ENCODE peak calls at places on chromosomes 16 and 17, in five cellular contexts. P, Y, W, H and V are unnamed samples.

GRCh38 chr16:29825145-29826044 is 5.1 kb downstream of the MVP start:
- DNase-seq in W (peak), P (no peak), H (peak), Y (no peak), V (peak)

GRCh38 chr16:69712914-69713581 is 13.3 kb downstream of the NQO1 start:
- DNase-seq in W (no peak), P (no peak), Y (no peak), H (no peak), V (no peak)

GRCh38 chr16:84326545-84326944 is 31.9 kb downstream of the WFDC1 start:
- DNase-seq in H (no peak), P (no peak), Y (no peak), W (no peak), V (no peak)

GRCh38 chr17:30554839-30555751 is 77.9 kb downstream of the GOSR1 start:
- DNase-seq in H (no peak), P (no peak), W (peak), Y (no peak), V (no peak)

GRCh38 chr17:47704116-47704515 is 10.2 kb downstream of the TBKBP1 start:
- DNase-seq in W (no peak), H (no peak), P (no peak), Y (no peak), V (no peak)

GRCh38 chr16:57840833-57841232 is 38.5 kb upstream of the KIFC3 start:
- DNase-seq in W (no peak), P (no peak), H (no peak), Y (no peak), V (no peak)

GRCh38 chr16:54265558-54266213 is 20.9 kb downstream of the IRX3 start:
- DNase-seq in H (no peak), W (no peak), Y (no peak), P (no peak), V (peak)

GRCh38 chr16:81469710-81470481 is 25.3 kb downstream of the CMIP start:
- DNase-seq in P (peak), H (no peak), W (no peak), Y (no peak), V (peak)

GRCh38 chr17:34763727-34764665 is 184.6 kb downstream of the TMEM132E start:
- DNase-seq in P (no peak), H (no peak), W (no peak), Y (no peak), V (no peak)

GRCh38 chr17:73415782-73416181 is 104.0 kb upstream of the CDC42EP4 start:
- DNase-seq in H (no peak), Y (no peak), P (no peak), W (no peak), V (no peak)

GRCh38 chr17:44655983-44656700 is at the start of gene MEIOC:
- DNase-seq in Y (peak), W (no peak), P (no peak), H (no peak), V (peak)

GRCh38 chr17:63826468-63827001 is 696 bp upstream of the PSMC5 start:
- DNase-seq in W (no peak), Y (no peak), P (no peak), H (no peak), V (no peak)

GRCh38 chr16:4877298-4877685 is 30.0 kb downstream of the UBN1 start:
- DNase-seq in P (no peak), W (no peak), Y (no peak), H (no peak), V (no peak)

GRCh38 chr17:82061047-82061925 is 4.3 kb downstream of the DUS1L start:
- DNase-seq in Y (no peak), H (no peak), P (no peak), W (no peak), V (no peak)

GRCh38 chr16:70689970-70690905 is 4.4 kb upstream of the MTSS2 start:
- DNase-seq in Y (no peak), W (no peak), H (no peak), P (no peak), V (peak)

GRCh38 chr16:13348416-13348815 is 447.0 kb downstream of the SHISA9 start:
- DNase-seq in W (no peak), Y (no peak), P (no peak), H (no peak), V (no peak)

GRCh38 chr17:3888343-3889171 is 4.3 kb downstream of the CAMKK1 start:
- DNase-seq in P (peak), Y (no peak), W (peak), H (peak), V (peak)

GRCh38 chr17:77286641-77287431 is 146.1 kb downstream of the SEC14L1 start:
- DNase-seq in W (peak), H (no peak), Y (no peak), P (no peak), V (peak)